ENCODE peak calls at places on chromosomes 2 and 18, in eight cellular contexts. H, L, G, P, K, I, W and T are unnamed samples.

GRCh38 chr2:102021776-102022175 is 30.0 kb downstream of the IL1R2 start:
- DNase-seq in H (no peak), G (no peak), P (no peak), L (no peak), W (peak), I (no peak), K (no peak), T (no peak)

GRCh38 chr2:28716265-28716865 is 35.3 kb upstream of the PPP1CB start:
- DNase-seq in P (peak), H (peak), G (no peak), L (peak), K (no peak), W (peak), I (no peak), T (no peak)

GRCh38 chr18:54671291-54671881 is 80.3 kb downstream of the DYNAP start:
- DNase-seq in W (peak), I (peak), L (peak), P (peak), H (peak), K (peak), G (peak), T (peak)

GRCh38 chr2:10519067-10519740 is 71.1 kb upstream of the ODC1 start:
- DNase-seq in L (no peak), I (no peak), K (no peak), G (no peak), W (no peak), P (no peak), H (no peak), T (no peak)

GRCh38 chr2:211867845-211868361 is 670.7 kb downstream of the ERBB4 start:
- DNase-seq in K (no peak), H (no peak), W (peak), P (peak), G (no peak), I (no peak), L (no peak), T (peak)

GRCh38 chr2:203720922-203721672 is 14.7 kb downstream of the CD28 start:
- DNase-seq in P (no peak), H (no peak), W (no peak), K (peak), G (no peak), I (peak), L (no peak), T (no peak)

GRCh38 chr2:71669628-71670429 is 216.5 kb downstream of the DYSF start:
- DNase-seq in P (no peak), I (no peak), K (no peak), W (no peak), L (peak), G (no peak), H (no peak), T (no peak)

GRCh38 chr2:237475704-237476107 is 11.3 kb upstream of the MLPH start:
- DNase-seq in I (no peak), H (no peak), W (peak), P (peak), L (no peak), G (peak), K (no peak), T (no peak)

GRCh38 chr18:56647071-56647470 is 4.1 kb upstream of the WDR7 start:
- DNase-seq in K (no peak), L (no peak), W (no peak), H (no peak), I (no peak), P (no peak), G (no peak), T (no peak)

GRCh38 chr2:45813003-45813601 is 161.6 kb downstream of the PRKCE start:
- DNase-seq in W (no peak), K (peak), P (no peak), H (no peak), L (peak), G (no peak), I (no peak), T (no peak)

GRCh38 chr2:179592167-179592936 is 269.1 kb downstream of the ZNF385B start:
- DNase-seq in P (peak), W (peak), L (no peak), K (no peak), G (no peak), H (no peak), I (no peak), T (no peak)

GRCh38 chr2:125398738-125399473 is 1257.1 kb upstream of the GYPC start:
- DNase-seq in I (no peak), K (no peak), P (no peak), H (no peak), W (no peak), L (no peak), G (no peak), T (no peak)

GRCh38 chr2:159064446-159065301 is 96.2 kb downstream of the TANC1 start:
- DNase-seq in I (peak), K (peak), W (peak), P (peak), H (no peak), G (no peak), L (peak), T (no peak)

GRCh38 chr2:164840930-164841718 is 499 bp downstream of the COBLL1 start:
- DNase-seq in G (peak), H (peak), W (peak), P (peak), I (peak), L (peak), K (peak), T (peak)

GRCh38 chr2:42105330-42106256 is 57.8 kb downstream of the PKDCC start:
- DNase-seq in W (no peak), I (peak), H (no peak), G (peak), L (no peak), P (no peak), K (no peak), T (peak)

GRCh38 chr18:46756559-46757201 is at the start of gene ST8SIA5:
- DNase-seq in W (peak), I (peak), K (peak), L (peak), G (no peak), H (no peak), P (no peak), T (no peak)

GRCh38 chr18:55908790-55909408 is 320.9 kb upstream of the TCF4 start:
- DNase-seq in I (no peak), W (no peak), P (no peak), K (no peak), G (no peak), H (no peak), L (no peak), T (no peak)

GRCh38 chr18:48687694-48688042 is 148.8 kb downstream of the CTIF start:
- DNase-seq in P (no peak), W (no peak), L (no peak), I (no peak), G (no peak), H (no peak), K (no peak), T (no peak)

GRCh38 chr2:43474273-43474672 is 121.6 kb downstream of the THADA start:
- DNase-seq in L (no peak), I (no peak), W (no peak), K (no peak), H (no peak), P (no peak), G (no peak), T (no peak)

GRCh38 chr2:109376796-109377495 is 236.8 kb downstream of the SEPTIN10 start:
- DNase-seq in H (no peak), I (no peak), L (no peak), K (no peak), G (no peak), P (no peak), W (peak), T (no peak)

GRCh38 chr2:70190086-70190412 is 770 bp downstream of the C2orf42 start:
- DNase-seq in K (peak), H (no peak), G (no peak), L (peak), I (peak), P (no peak), W (no peak), T (no peak)

GRCh38 chr2:240149943-240150784 is 9.7 kb upstream of the OTOS start:
- DNase-seq in W (peak), H (peak), K (peak), G (peak), P (peak), L (peak), I (peak), T (no peak)

GRCh38 chr2:88180594-88181240 is 10.6 kb downstream of the THNSL2 start:
- DNase-seq in K (no peak), I (no peak), W (peak), P (peak), L (no peak), G (no peak), H (no peak), T (no peak)

DNA sequence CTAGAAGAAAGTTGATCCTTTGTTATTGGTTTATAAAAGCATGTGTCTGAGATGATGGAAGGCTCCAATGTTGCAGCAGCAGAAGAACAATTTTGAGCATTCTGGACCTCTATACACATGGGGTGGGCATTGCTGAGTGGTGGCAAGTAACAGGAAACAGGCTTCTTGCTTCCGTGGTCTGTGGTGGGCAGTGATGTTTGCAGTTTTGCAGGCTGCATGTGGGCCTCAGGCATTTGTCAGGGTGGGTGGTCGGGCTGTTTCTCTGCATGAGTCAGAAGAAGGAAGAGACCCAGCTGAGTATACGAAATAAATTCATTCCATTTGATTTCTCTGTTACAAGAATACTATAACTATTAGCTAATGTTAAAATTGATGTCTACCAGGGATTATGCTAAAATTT is 239.5 kb upstream of the COL3A1 start:
- DNase-seq in L (no peak), G (no peak), W (no peak), K (peak), I (peak), P (no peak), H (no peak), T (no peak)
- H2AFZ ChIP-seq in L (peak), G (no peak), W (peak), K (peak), I (peak), P (no peak), H (no peak), T (no peak)

DNA sequence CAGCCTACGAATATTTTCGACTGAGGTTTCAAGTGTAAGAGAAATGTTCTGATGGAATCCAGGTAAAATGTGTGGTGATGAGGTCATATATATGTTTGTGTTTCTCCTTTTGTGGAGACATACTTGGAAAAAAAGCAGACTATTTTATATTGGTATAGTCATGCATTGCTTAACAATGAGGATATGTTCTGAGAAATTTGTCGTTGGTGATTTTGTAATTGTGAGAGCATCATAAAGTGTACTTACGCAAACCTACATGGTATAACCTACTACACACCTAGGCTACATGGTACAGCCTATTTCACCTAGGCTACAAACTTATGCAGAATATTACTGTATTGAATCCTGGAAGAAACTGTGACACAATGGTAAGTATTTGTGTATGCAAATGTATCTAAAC is 1849.9 kb upstream of the CELF4 start:
- DNase-seq in W (no peak), I (no peak), H (no peak), L (no peak), K (no peak), P (no peak), G (no peak), T (no peak)
- TF ChIP-seq EZH2phosphoT487 in W (no peak), I (no peak), H (no peak), L (no peak), K (no peak), P (no peak), G (no peak), T (no peak)

DNA sequence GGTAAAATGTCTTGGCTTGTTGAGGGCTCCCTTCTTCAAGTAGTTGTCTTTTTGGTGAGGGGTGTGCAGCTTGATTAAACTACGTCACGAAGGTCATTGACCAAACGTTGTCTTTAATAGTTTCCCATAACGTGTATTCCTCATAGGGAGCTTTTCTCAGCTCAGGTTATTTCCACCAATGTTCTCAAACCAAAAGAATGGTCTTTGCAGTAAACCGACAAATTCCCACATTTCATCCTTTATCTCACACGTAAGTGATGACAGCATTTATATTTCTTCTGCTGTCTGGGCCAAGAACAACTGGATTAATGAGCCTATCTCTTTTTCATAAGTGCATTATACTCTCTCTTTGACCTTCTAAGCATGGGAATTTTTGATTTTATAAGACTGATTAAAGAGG is 547.7 kb upstream of the ZEB2 start:
- DNase-seq in L (no peak), W (no peak), H (no peak), I (no peak), K (no peak), P (no peak), G (no peak), T (no peak)
- H3K27ac ChIP-seq in L (no peak), W (no peak), H (no peak), I (no peak), K (no peak), P (no peak), G (no peak), T (no peak)

DNA sequence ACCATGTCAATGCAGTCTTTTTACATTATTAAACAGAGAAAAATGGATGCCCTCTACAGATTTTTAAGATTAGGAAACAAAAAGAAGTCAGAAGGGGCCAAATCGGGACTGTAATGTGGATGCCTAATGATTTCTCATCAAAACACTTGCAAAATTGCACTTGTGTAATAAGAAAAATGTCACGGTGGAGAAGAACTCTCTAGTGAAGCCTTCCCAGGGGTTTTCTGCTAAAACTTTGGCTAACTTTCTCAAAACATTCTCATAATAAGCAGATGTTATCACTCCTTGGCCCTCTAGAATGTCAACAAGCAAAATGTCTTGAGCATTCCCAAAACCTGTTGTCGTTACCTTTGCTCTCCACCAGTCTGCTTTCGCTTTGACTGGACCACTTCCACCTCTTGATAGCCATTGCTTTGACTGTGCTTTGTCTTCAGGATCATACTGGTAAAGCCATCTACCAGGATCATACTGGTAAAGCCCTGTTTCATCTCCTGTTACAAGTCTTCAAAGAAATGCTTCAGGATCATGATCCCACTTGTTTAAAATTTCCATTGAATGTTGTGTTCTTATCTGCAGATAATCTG is 226.8 kb downstream of the TNS1 start:
- DNase-seq in P (no peak), I (peak), W (no peak), L (no peak), G (no peak), K (no peak), H (no peak), T (no peak)
- H2AFZ ChIP-seq in P (no peak), I (no peak), W (no peak), L (no peak), G (no peak), K (no peak), H (no peak), T (no peak)

DNA sequence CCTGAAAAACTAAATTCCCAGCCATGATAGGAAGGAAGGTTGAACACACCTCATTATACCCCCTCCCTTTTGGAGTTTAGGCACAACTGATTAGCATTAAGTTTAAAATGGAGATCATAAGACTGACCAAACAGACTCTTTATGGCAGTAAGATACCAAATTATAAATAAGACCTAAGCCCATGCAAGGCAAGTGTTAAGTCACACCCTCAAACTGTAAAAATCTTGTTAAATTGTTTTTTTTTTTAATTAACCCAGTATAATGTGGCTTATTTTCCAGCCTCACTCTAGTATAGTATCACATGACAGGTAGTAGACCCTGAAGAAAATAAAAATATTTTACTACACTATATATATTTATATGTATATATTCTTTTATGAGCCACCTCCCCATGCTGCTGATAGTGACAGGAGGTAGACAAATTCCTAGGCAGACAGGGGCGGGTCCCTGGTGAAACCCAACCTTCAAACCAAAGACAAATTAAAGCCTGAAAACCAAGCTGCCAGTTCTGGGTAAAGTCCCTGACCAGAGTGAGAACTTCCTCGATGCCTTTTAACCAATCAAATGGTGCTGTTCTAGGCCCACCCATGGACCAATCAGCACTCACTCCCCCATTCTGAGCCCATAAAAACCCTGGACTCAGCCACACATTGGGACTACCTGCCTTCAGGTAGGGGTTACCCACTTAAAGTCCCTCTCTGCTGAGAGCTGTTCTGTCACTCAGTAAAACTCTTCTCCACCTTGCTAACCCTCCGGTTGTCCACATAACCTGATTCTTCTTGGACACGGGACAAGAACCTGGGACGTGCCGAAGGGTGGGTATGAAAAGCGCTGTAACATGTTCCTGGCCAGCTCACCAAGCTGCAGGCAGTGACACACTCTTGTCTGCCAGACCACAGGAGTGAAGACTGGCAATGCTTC is 123.9 kb upstream of the B3GNT2 start:
- DNase-seq in W (no peak), H (no peak), G (peak), P (no peak), L (no peak), I (peak), K (no peak), T (no peak)
- TF ChIP-seq EZH2phosphoT487 in W (no peak), H (no peak), G (no peak), P (no peak), L (no peak), I (no peak), K (no peak), T (no peak)

GRCh38 chr2:48356701-48357322 is 173.1 kb upstream of the STON1 start:
- DNase-seq in K (no peak), H (no peak), G (peak), W (no peak), L (peak), I (peak), P (no peak), T (peak)
- H3K27ac ChIP-seq in K (no peak), H (no peak), G (peak), W (no peak), L (peak), I (no peak), P (no peak), T (peak)

GRCh38 chr18:25349926-25350560 is 1.9 kb downstream of the ZNF521 start:
- DNase-seq in K (peak), H (no peak), G (no peak), L (peak), I (peak), P (no peak), W (peak), T (peak)

GRCh38 chr18:25348361-25349130 is 3.4 kb downstream of the ZNF521 start:
- DNase-seq in K (no peak), H (no peak), I (no peak), W (no peak), L (no peak), G (no peak), P (no peak), T (no peak)

GRCh38 chr18:25351280-25351772 is 640 bp downstream of the ZNF521 start:
- DNase-seq in I (no peak), G (no peak), P (no peak), W (peak), L (no peak), H (no peak), K (peak), T (peak)

GRCh38 chr18:25350561-25351201 is 1.3 kb downstream of the ZNF521 start:
- DNase-seq in I (peak), H (no peak), G (peak), L (peak), W (peak), K (peak), P (no peak), T (peak)

DNA sequence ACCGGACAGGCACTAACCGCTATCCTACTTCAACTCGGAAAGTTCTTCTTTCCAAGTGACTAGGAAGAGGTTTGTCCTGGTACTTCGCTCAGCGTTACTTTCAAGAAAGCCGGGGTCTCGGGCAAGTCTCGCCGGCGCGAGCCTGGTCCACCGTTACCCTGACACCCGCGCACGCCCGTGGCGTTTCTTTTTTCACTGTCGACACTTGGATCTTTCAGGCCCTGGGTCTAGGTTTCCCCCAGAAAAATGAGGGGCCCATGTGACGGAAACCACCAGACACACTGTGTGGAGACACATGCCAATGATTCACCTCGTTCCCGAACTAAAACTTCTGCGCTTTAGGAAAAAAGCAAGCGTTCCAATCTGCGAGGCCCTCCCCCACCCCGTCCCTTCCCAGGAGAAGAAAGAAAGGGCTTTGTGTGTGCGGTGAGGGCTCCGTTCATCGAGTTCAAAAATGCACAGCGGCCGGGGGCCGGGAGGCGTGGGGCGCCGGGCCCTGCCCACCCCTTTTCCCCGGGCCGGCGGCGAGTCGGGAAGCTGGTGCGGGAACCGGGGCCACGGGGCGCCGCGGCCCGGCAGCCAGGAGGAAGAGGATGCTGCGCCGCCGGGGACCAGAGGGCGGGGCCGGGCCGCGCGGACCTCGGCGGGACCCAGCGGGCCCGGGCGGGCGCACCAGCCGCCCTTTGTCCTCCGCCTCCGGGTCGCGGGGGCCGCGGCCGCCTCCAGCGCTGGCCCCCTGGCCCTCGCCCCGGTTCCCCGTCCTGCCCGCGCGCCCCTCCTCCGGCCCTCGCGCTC is 2.6 kb downstream of the ZNF521 start:
- DNase-seq in G (no peak), H (no peak), P (no peak), W (peak), L (peak), K (peak), I (peak), T (peak)
- H2AFZ ChIP-seq in G (no peak), H (no peak), P (no peak), W (peak), L (peak), K (no peak), I (peak), T (peak)